ENCODE peak calls at places on chromosomes 5 and 9, in ten cellular contexts. P is esophagus muscularis mucosa, A is right lobe of liver, R is coronary artery, O is tibial nerve, W is ovary, L is AG10803, T is transverse colon, C is mucosa of descending colon, U is fibroblast of mammary gland. J is an unnamed sample.

GRCh38 chr5:133041157-133041784 is 10.5 kb upstream of the HSPA4 start:
- DNase-seq in T (no peak), U (no peak), R (no peak), W (no peak), P (no peak), O (no peak), A (no peak), L (no peak), C (no peak), J (no peak)

GRCh38 chr9:28166179-28166578 is 592.9 kb upstream of the C9orf72 start:
- DNase-seq in R (no peak), T (no peak), C (no peak), A (no peak), U (no peak), L (no peak), O (no peak), P (no peak), W (no peak), J (no peak)

GRCh38 chr5:180330810-180331646 is 22.1 kb downstream of the GFPT2 start:
- DNase-seq in O (peak; percentile 60), T (peak; percentile 41), W (peak; percentile 76), L (peak; percentile 99), C (no peak), P (peak; percentile 95), A (no peak), R (peak; percentile 87), U (peak; percentile 100), J (no peak)

GRCh38 chr9:34652608-34653007 is 623 bp downstream of the IL11RA start:
- DNase-seq in T (no peak), A (no peak), U (peak; percentile 26), W (no peak), P (no peak), O (no peak), R (no peak), C (no peak), L (peak; percentile 12), J (no peak)

GRCh38 chr5:109922396-109922995 is 232.8 kb downstream of the MAN2A1 start:
- DNase-seq in T (no peak), W (no peak), U (no peak), P (no peak), O (no peak), C (no peak), A (no peak), R (no peak), L (no peak), J (no peak)

GRCh38 chr9:38713426-38713825 is 6.5 kb downstream of the FAM240B start:
- DNase-seq in U (peak; percentile 96), W (no peak), R (no peak), O (no peak), T (no peak), C (peak; percentile 7), A (no peak), P (no peak), L (peak; percentile 80), J (no peak)

GRCh38 chr5:2687746-2688145 is 63.7 kb downstream of the IRX2 start:
- DNase-seq in A (no peak), U (no peak), P (no peak), O (no peak), W (no peak), C (no peak), T (no peak), R (peak; percentile 50), L (no peak), J (peak; percentile 75)

GRCh38 chr5:172283020-172283861 is at the start of gene UBTD2:
- DNase-seq in R (peak; percentile 85), P (peak; percentile 94), O (peak; percentile 70), U (peak; percentile 59), C (peak; percentile 84), W (peak; percentile 85), A (peak; percentile 91), L (peak; percentile 78), T (peak; percentile 88), J (peak; percentile 94)

GRCh38 chr9:2234371-2234893 is 219.3 kb downstream of the SMARCA2 start:
- DNase-seq in T (no peak), L (peak; percentile 45), U (no peak), A (no peak), P (no peak), W (peak; percentile 69), C (no peak), R (no peak), O (no peak), J (no peak)

GRCh38 chr9:87599901-87600610 is 102.4 kb downstream of the DAPK1 start:
- DNase-seq in P (no peak), L (peak; percentile 48), U (peak; percentile 75), T (no peak), R (no peak), A (no peak), W (peak; percentile 76), C (no peak), O (no peak), J (no peak)

GRCh38 chr9:29021632-29022031 is 1448.4 kb upstream of the C9orf72 start:
- DNase-seq in C (no peak), O (no peak), R (no peak), P (no peak), U (no peak), W (no peak), L (no peak), T (no peak), A (no peak), J (no peak)

GRCh38 chr5:165101709-165102108 is 1596.3 kb downstream of the MAT2B start:
- DNase-seq in U (no peak), C (no peak), L (no peak), W (no peak), A (no peak), O (no peak), T (no peak), R (no peak), P (no peak), J (no peak)

GRCh38 chr9:21017092-21017491 is 14.3 kb downstream of the HACD4 start:
- DNase-seq in A (no peak), L (peak; percentile 25), R (no peak), P (no peak), O (no peak), U (peak; percentile 90), C (no peak), T (no peak), W (no peak), J (no peak)

GRCh38 chr5:149063017-149063687 is at the start of gene SH3TC2:
- DNase-seq in O (peak; percentile 23), P (peak; percentile 57), U (no peak), C (peak; percentile 42), A (peak; percentile 53), W (no peak), T (peak; percentile 54), L (peak; percentile 73), R (no peak), J (no peak)

GRCh38 chr9:106726070-106726815 is 136.7 kb upstream of the ZNF462 start:
- DNase-seq in P (no peak), T (no peak), R (no peak), W (no peak), L (no peak), O (no peak), U (peak; percentile 25), C (no peak), A (no peak), J (no peak)

DNA sequence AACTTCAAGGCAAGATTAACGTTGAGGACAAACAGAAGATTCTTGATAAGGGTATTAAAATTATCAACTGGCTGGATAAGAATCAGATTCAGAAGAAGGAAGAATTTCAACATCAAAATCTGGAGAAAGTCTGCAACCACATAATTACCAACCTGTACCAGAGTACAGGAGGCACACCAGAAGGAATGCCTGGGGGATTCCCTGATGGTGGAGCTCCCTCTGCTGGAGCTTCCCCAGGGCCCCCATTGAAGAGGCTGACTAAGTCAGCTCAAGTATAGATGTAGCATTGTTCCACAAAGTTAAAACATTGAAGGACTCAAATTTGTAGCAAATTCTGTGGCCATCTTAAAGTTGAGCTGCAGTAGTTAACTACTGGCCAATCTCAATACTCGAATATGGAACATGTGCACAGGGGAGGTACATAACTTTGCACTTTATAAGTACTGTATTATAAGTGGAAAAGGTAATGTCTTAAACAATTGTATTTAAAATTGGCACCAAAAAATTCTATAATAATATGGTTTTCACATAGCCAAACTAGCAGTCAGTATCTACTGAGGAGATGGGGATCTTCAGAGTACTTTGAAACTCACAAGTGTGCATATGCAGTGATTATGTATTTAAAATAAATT is 237.5 kb downstream of the CHSY3 start:
- DNase-seq in A (no peak), P (no peak), R (no peak), T (peak; percentile 14), W (no peak), C (peak; percentile 23), L (peak; percentile 47), U (peak; percentile 56), O (no peak), J (no peak)
- TF ChIP-seq CTCF in A (peak; percentile 53), P (no peak), R (no peak), T (no peak), W (no peak), C (no peak), L (peak; percentile 87), U (peak; percentile 89), O (no peak), J (peak; percentile 72)

GRCh38 chr9:111036068-111036789 is 2.0 kb downstream of the LPAR1 start:
- DNase-seq in R (peak; percentile 80), P (no peak), C (peak; percentile 83), L (peak; percentile 66), O (peak; percentile 74), A (no peak), U (peak; percentile 82), T (peak; percentile 76), W (peak; percentile 33), J (peak; percentile 86)
- TF ChIP-seq CTCF in R (no peak), P (peak; percentile 37), C (peak; percentile 64), L (peak; percentile 83), O (peak; percentile 75), A (peak; percentile 22), U (peak; percentile 83), T (peak; percentile 78), W (no peak), J (peak; percentile 73)

GRCh38 chr5:33299621-33300208 is 141.1 kb upstream of the TARS1 start:
- DNase-seq in L (peak; percentile 80), P (no peak), A (no peak), W (no peak), U (peak; percentile 90), T (peak; percentile 15), R (no peak), C (peak; percentile 64), O (no peak), J (no peak)
- TF ChIP-seq CTCF in L (peak; percentile 57), P (peak; percentile 52), A (peak; percentile 62), W (no peak), U (peak; percentile 54), T (peak; percentile 64), R (peak; percentile 31), C (no peak), O (peak; percentile 54), J (peak; percentile 74)

GRCh38 chr9:81465468-81466002 is 223.8 kb downstream of the TLE1 start:
- DNase-seq in T (no peak), A (no peak), O (no peak), R (no peak), P (no peak), W (no peak), C (no peak), U (no peak), L (no peak), J (no peak)
- TF ChIP-seq CTCF in T (no peak), A (no peak), O (no peak), R (no peak), P (peak; percentile 18), W (no peak), C (no peak), U (no peak), L (peak; percentile 7), J (peak; percentile 22)

GRCh38 chr9:136438548-136438908 is 1.1 kb downstream of the INPP5E start:
- DNase-seq in A (no peak), O (no peak), T (no peak), U (no peak), R (no peak), C (peak; percentile 18), P (no peak), L (peak; percentile 11), W (no peak), J (no peak)
- TF ChIP-seq CTCF in A (no peak), O (no peak), T (no peak), U (no peak), R (no peak), C (no peak), P (no peak), L (no peak), W (no peak), J (no peak)

J was measured in osteocyte.